ENCODE peak calls at places on chromosomes 12 and 14, in six cellular contexts. O, Q, M, S, K and F are unnamed samples.

GRCh38 chr14:74660167-74660566 is 48.1 kb upstream of the LTBP2 start:
- DNase-seq in O (no peak), Q (no peak), M (no peak), S (no peak), K (no peak), F (no peak)

GRCh38 chr12:18718462-18718861 is 19.4 kb downstream of the PLCZ1 start:
- DNase-seq in O (no peak), Q (no peak), M (no peak), S (no peak), K (no peak), F (no peak)

GRCh38 chr14:59484611-59485174 is 376 bp downstream of the JKAMP start:
- DNase-seq in O (peak), Q (no peak), M (no peak), S (no peak), K (no peak), F (no peak)

GRCh38 chr12:21892341-21892740 is 48.9 kb downstream of the ABCC9 start:
- DNase-seq in O (no peak), Q (no peak), M (no peak), S (no peak), K (no peak), F (no peak)

GRCh38 chr12:52600941-52601481 is at the start of gene KRT72:
- DNase-seq in O (no peak), Q (no peak), M (no peak), S (no peak), K (no peak), F (no peak)

GRCh38 chr12:65609359-65609771 is 214.9 kb upstream of the HMGA2 start:
- DNase-seq in O (peak), Q (no peak), M (no peak), S (peak), K (no peak), F (peak)

GRCh38 chr14:91245029-91245428 is 525 bp upstream of the GPR68 start:
- DNase-seq in O (no peak), Q (no peak), M (no peak), S (no peak), K (no peak), F (no peak)

GRCh38 chr14:32633930-32634329 is 304.7 kb upstream of the NPAS3 start:
- DNase-seq in O (no peak), Q (no peak), M (no peak), S (no peak), K (no peak), F (no peak)

GRCh38 chr12:59595097-59595496 is 732 bp upstream of the SLC16A7 start:
- DNase-seq in O (no peak), Q (no peak), M (no peak), S (no peak), K (no peak), F (no peak)

GRCh38 chr12:107684990-107685359 is 624 bp upstream of the PWP1 start:
- DNase-seq in O (peak), Q (peak), M (no peak), S (no peak), K (no peak), F (no peak)

GRCh38 chr12:54028324-54029201 is at the start of gene HOXC6:
- DNase-seq in O (peak), Q (peak), M (no peak), S (no peak), K (no peak), F (no peak)

GRCh38 chr14:103540816-103541493 is 12.0 kb downstream of the TRMT61A start:
- DNase-seq in O (no peak), Q (no peak), M (peak), S (no peak), K (no peak), F (no peak)

GRCh38 chr14:103541494-103541943 is 12.5 kb downstream of the TRMT61A start:
- DNase-seq in O (no peak), Q (no peak), M (peak), S (no peak), K (no peak), F (no peak)

GRCh38 chr14:103543140-103543539 is 14.1 kb downstream of the TRMT61A start:
- DNase-seq in O (no peak), Q (no peak), M (peak), S (no peak), K (no peak), F (no peak)

GRCh38 chr14:103542545-103543088 is 13.6 kb downstream of the TRMT61A start:
- DNase-seq in O (no peak), Q (no peak), M (peak), S (no peak), K (peak), F (no peak)

DNA sequence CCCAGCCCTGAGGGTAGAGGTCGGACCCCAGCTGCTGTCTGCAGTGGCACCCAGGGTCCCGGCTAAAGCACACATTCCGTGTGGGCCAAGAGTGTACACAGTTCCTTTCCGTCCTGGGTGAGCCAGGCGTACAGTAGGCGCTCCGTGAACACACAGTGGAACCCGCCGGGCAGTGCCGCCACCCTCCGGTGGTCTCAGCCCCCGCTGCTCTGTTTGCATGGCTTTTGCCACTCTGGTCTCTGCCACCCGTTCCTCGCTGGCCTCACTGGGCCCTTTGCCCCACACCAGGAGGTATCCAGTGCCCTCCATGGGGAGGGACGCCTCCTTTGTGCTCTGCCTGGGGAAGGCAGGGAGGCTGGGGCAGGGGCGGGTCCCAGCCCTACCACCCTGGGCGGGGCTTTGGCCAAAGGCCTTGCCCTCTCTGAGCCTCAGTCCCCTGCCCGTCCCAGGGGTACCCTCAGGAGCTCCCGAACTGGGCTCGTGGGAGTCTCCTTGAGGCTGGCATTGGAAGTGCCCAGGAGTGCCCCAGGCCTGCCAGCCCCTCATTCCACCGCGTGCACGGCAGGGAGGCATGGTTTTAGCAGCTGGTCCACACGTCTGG is 13.0 kb downstream of the TRMT61A start:
- DNase-seq in O (no peak), Q (no peak), M (peak), S (no peak), K (no peak), F (no peak)
- TF ChIP-seq CTCF in O (peak), Q (no peak), M (no peak), S (no peak), K (no peak), F (peak)

DNA sequence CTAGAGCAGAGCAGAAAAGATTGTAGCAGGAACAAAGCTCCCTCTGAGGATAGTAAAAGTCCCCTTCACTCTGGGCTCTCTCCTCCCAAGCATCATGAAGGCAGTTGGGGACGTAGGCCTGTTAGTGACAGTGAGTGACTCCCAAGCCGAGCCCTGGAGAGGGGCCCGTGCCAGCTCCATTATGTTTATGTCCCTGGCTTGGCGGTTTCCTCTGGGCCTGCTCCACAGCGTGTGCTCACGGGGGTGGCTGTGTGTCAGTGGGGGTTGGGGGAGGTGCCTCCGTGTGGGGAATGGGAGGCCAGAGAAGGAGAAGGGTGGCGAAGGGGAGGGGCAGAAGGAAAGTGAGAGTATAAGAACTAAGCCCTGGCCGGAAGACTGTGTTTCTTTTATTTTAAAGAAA is 170.0 kb upstream of the VASH1 start:
- DNase-seq in O (no peak), Q (no peak), M (no peak), S (no peak), K (no peak), F (no peak)
- H3K4me3 ChIP-seq in O (no peak), Q (no peak), M (no peak), S (no peak), K (no peak), F (no peak)

GRCh38 chr12:123892853-123893252 is 79.8 kb downstream of the CCDC92 start:
- DNase-seq in O (no peak), Q (no peak), M (no peak), S (no peak), K (no peak), F (no peak)

GRCh38 chr12:123891011-123891410 is 81.6 kb downstream of the CCDC92 start:
- DNase-seq in O (no peak), Q (no peak), M (no peak), S (no peak), K (no peak), F (no peak)

GRCh38 chr12:123890536-123890902 is 82.1 kb downstream of the CCDC92 start:
- DNase-seq in O (no peak), Q (no peak), M (no peak), S (no peak), K (no peak), F (no peak)

GRCh38 chr12:123892180-123892559 is 80.5 kb downstream of the CCDC92 start:
- DNase-seq in O (no peak), Q (no peak), M (no peak), S (no peak), K (no peak), F (no peak)

DNA sequence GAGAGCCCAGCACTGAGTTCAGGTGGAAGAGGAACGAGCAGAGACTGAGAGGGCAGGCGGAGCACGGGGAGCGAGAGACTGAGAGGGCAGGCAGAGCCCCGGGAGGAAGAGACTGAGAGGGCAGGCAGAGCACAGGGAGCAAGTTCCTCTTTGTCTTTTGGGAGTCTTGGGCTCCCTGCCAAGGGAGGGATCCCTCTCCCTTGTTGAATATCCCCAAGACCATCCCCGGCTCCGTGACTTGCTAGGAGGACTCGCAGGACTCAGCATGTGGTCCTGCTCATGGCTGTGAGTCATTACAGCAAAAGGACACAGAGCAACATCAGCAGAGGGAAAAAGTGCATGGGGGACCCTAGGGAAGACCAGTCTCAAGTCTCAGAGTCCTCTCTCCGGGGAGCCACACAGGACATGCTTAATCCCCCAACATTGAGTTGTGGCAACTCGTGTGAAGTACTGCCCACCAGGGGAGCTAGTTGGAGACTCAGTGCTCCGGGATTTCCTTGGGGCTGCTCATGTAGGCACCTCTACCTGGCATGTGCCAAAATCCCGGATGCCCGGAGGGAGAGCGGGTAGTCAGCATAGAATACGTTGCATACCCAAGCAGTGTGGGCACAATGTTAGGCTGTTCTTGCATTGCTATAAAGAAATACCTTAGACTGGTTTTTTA is 81.0 kb downstream of the CCDC92 start:
- DNase-seq in O (no peak), Q (no peak), M (no peak), S (no peak), K (no peak), F (no peak)
- TF ChIP-seq CTCF in O (peak), Q (no peak), M (no peak), S (peak), K (no peak), F (no peak)

DNA sequence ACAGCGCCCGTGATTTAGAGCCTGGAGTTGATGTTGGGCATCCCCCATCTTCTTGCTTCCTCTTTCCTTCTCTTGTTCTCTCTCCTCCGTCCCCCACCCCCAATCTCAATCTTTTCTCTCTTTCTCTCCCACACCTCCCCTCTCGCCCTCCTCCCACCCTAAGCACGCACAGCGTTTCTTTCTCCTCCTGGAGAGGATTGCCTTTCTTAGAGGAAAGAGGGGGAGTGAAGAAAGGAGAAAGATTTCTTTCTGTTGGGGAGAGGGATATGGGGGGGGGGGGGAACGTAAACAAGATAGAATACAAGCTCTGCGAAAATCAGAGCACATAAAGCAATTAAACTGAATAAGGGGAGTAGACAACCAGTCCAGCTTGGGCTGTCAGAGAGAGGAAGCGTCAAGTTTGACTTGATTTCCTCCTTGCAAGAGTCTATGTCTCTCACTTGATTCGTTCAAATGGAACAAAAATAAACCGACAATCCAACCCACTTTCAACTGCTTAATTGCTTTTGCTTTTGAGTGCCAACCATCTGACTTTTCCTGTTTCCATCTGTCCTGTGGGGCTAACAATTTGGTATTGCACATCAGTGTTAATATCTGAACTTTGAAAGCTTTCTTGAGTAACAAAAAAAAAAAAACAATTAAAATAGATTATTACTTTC is 852 bp downstream of the SYT1 start:
- DNase-seq in O (no peak), Q (no peak), M (no peak), S (no peak), K (no peak), F (no peak)
- H3K4me3 ChIP-seq in O (peak), Q (peak), M (no peak), S (peak), K (peak), F (peak)

GRCh38 chr14:83071888-83072501 is 1538.3 kb upstream of the SEL1L start:
- DNase-seq in O (no peak), Q (no peak), M (no peak), S (no peak), K (no peak), F (no peak)
- TF ChIP-seq CTCF in O (no peak), Q (no peak), M (no peak), S (no peak), K (no peak), F (no peak)

DNA sequence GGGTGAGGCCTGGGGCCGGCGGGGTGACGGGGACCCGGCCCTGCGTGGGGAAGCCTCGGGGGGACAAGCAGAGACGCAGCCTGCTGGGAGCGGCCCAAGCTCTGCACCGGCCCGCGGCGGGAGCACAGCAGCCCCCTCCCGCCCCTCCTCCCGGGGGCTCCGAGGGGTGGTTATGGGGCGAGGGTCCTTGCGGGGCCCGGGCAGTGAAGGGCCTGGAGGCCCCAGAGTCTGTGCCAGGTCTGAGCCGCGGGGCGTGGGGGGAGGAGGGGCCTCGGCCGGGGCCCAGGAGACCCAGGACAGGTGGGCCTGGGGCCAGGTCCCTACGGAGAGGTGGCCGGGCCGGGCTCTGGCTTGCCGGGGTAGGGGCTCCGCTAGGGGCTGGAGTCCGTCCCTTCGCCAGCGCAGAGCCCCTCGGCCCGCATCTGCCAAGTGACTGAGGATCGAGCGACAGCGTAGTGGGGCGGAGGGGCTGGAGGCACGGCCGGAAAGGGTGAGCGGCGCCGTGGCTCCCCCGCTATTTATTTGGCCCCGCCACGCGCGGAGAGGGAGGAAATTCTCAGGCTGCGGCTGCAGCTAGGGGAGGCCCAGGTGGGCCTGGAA is 498 bp downstream of the TMEM121 start:
- DNase-seq in O (no peak), Q (no peak), M (peak), S (no peak), K (no peak), F (no peak)
- H3K4me3 ChIP-seq in O (peak), Q (peak), M (peak), S (peak), K (peak), F (peak)

DNA sequence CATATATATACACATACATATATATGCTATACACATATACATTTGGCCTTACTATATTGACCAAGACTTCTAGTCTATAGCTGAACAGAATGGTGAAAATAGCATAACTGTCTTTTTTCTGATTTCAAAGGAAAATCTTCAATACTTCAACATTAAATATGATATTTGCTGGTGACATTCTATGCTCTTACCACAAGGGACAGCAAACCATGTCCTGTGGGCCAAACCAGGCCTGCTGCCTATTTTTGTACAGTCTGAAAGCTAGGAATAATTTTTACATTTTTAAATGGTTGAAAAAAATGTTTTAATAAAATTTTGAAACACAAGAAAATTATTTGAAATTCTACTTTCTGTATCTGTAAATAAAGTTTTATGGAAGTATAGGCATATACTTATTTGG is 63.6 kb downstream of the EML5 start:
- DNase-seq in O (no peak), Q (peak), M (no peak), S (no peak), K (no peak), F (no peak)
- TF ChIP-seq CTCF in O (peak), Q (no peak), M (no peak), S (peak), K (no peak), F (peak)